ENCODE peak calls at places on chromosomes 7 and 10, in nine cellular contexts. Y, D, N, B, R, S, K, I and T are unnamed samples.
A peak's percentile ranks its signal among the peaks of the same experiment; 100 is the strongest.

GRCh38 chr10:121183241-121183640 is 332.1 kb downstream of the WDR11 start:
- DNase-seq in Y (no peak), D (no peak), N (no peak), B (no peak), R (no peak), S (no peak), K (no peak), I (no peak), T (no peak)

GRCh38 chr7:76352193-76352592 is 6.6 kb downstream of the YWHAG start:
- DNase-seq in Y (no peak), D (peak; percentile 56), N (no peak), B (no peak), R (no peak), S (no peak), K (no peak), I (no peak), T (no peak)

GRCh38 chr7:126700807-126701604 is 551.7 kb downstream of the GRM8 start:
- DNase-seq in Y (no peak), D (peak; percentile 78), N (no peak), B (no peak), R (no peak), S (no peak), K (peak; percentile 90), I (peak; percentile 41), T (no peak)

GRCh38 chr7:98860069-98860468 is 9.7 kb downstream of the TMEM130 start:
- DNase-seq in Y (no peak), D (no peak), N (no peak), B (no peak), R (no peak), S (no peak), K (no peak), I (no peak), T (no peak)

GRCh38 chr7:69651101-69651590 is 52.9 kb downstream of the AUTS2 start:
- DNase-seq in Y (no peak), D (no peak), N (no peak), B (no peak), R (no peak), S (no peak), K (no peak), I (no peak), T (no peak)

GRCh38 chr7:139682136-139683013 is 95.4 kb downstream of the HIPK2 start:
- DNase-seq in Y (no peak), D (peak; percentile 92), N (no peak), B (no peak), R (no peak), S (no peak), K (peak; percentile 61), I (peak; percentile 61), T (no peak)

GRCh38 chr7:16991551-16991950 is 109.8 kb upstream of the AGR3 start:
- DNase-seq in Y (no peak), D (no peak), N (no peak), B (no peak), R (no peak), S (no peak), K (no peak), I (peak; percentile 25), T (no peak)

GRCh38 chr7:158957507-158957900 is 101.1 kb downstream of the DYNC2I1 start:
- DNase-seq in Y (no peak), D (no peak), N (no peak), B (no peak), R (no peak), S (no peak), K (no peak), I (no peak), T (no peak)

GRCh38 chr7:34838329-34838728 is 180.3 kb downstream of the NPSR1 start:
- DNase-seq in Y (no peak), D (no peak), N (no peak), B (no peak), R (no peak), S (no peak), K (no peak), I (no peak), T (no peak)

GRCh38 chr10:63365976-63366765 is 99.6 kb downstream of the JMJD1C start:
- DNase-seq in Y (no peak), D (no peak), N (no peak), B (no peak), R (no peak), S (no peak), K (no peak), I (peak; percentile 52), T (no peak)

GRCh38 chr7:137546671-137547070 is 203.1 kb upstream of the PTN start:
- DNase-seq in Y (no peak), D (peak; percentile 74), N (no peak), B (no peak), R (no peak), S (no peak), K (no peak), I (no peak), T (no peak)

GRCh38 chr10:48605786-48606529 is 1.1 kb upstream of the ARHGAP22 start:
- DNase-seq in Y (no peak), D (peak; percentile 76), N (no peak), B (no peak), R (no peak), S (no peak), K (no peak), I (no peak), T (peak; percentile 34)

GRCh38 chr7:42650171-42650570 is 261.7 kb downstream of the C7orf25 start:
- DNase-seq in Y (no peak), D (no peak), N (no peak), B (no peak), R (no peak), S (no peak), K (no peak), I (no peak), T (no peak)

GRCh38 chr7:70480913-70481579 is 650.9 kb upstream of the GALNT17 start:
- DNase-seq in Y (peak; percentile 21), D (no peak), N (no peak), B (no peak), R (no peak), S (peak; percentile 79), K (no peak), I (no peak), T (peak; percentile 21)

GRCh38 chr7:41816111-41816510 is 113.2 kb upstream of the INHBA start:
- DNase-seq in Y (no peak), D (no peak), N (no peak), B (no peak), R (no peak), S (no peak), K (no peak), I (no peak), T (no peak)

GRCh38 chr7:47807756-47808155 is 140.5 kb downstream of the PKD1L1 start:
- DNase-seq in Y (no peak), D (no peak), N (no peak), B (no peak), R (no peak), S (no peak), K (no peak), I (no peak), T (peak; percentile 71)

GRCh38 chr10:86664370-86665217 is 3.7 kb upstream of the LDB3 start:
- DNase-seq in Y (no peak), D (no peak), N (no peak), B (peak; percentile 94), R (no peak), S (no peak), K (no peak), I (no peak), T (no peak)

GRCh38 chr10:90805211-90805610 is 52.6 kb downstream of the HTR7 start:
- DNase-seq in Y (no peak), D (no peak), N (no peak), B (no peak), R (no peak), S (no peak), K (no peak), I (no peak), T (no peak)

GRCh38 chr10:47104786-47105385 is 193.7 kb downstream of the PTPN20 start:
- DNase-seq in Y (no peak), D (peak; percentile 3), N (peak; percentile 38), B (no peak), R (no peak), S (no peak), K (no peak), I (no peak), T (peak; percentile 41)

GRCh38 chr7:117873056-117873932 is at the start of gene CTTNBP2:
- DNase-seq in Y (peak; percentile 28), D (peak; percentile 59), N (peak; percentile 25), B (peak; percentile 45), R (peak; percentile 58), S (peak; percentile 27), K (peak; percentile 6), I (no peak), T (peak; percentile 88)
- H3K4me3 ChIP-seq in Y (peak within 1 kb of the TSS; percentile 84), D (peak within 1 kb of the TSS; percentile 68), N (peak within 1 kb of the TSS; percentile 92), B (peak within 1 kb of the TSS; percentile 86), R (peak within 1 kb of the TSS; percentile 66), S (peak within 1 kb of the TSS; percentile 73), K (peak within 1 kb of the TSS; percentile 93), I (peak within 1 kb of the TSS; percentile 19), T (peak within 1 kb of the TSS; percentile 54)

GRCh38 chr10:71066600-71066999 is 145.8 kb upstream of the UNC5B start:
- DNase-seq in Y (no peak), D (no peak), N (no peak), B (no peak), R (no peak), S (no peak), K (no peak), I (no peak), T (no peak)

GRCh38 chr10:71063431-71063830 is 148.9 kb upstream of the UNC5B start:
- DNase-seq in Y (no peak), D (no peak), N (no peak), B (no peak), R (no peak), S (no peak), K (no peak), I (no peak), T (no peak)

GRCh38 chr10:71065659-71066058 is 146.7 kb upstream of the UNC5B start:
- DNase-seq in Y (no peak), D (no peak), N (no peak), B (no peak), R (no peak), S (no peak), K (no peak), I (no peak), T (no peak)

GRCh38 chr10:71062156-71062555 is 150.2 kb upstream of the UNC5B start:
- DNase-seq in Y (no peak), D (no peak), N (no peak), B (no peak), R (no peak), S (no peak), K (no peak), I (no peak), T (no peak)

GRCh38 chr10:71064413-71065118 is 147.8 kb upstream of the UNC5B start:
- DNase-seq in Y (no peak), D (no peak), N (no peak), B (peak; percentile 81), R (no peak), S (no peak), K (no peak), I (peak; percentile 5), T (no peak)
- TF ChIP-seq CTCF in Y (no peak), D (no peak), N (no peak), B (peak; percentile 23), R (no peak), S (no peak), K (peak; percentile 15), I (no peak), T (no peak)

GRCh38 chr7:6654842-6655610 is 17.9 kb downstream of the ZNF316 start:
- DNase-seq in Y (no peak), D (no peak), N (no peak), B (no peak), R (no peak), S (no peak), K (no peak), I (no peak), T (no peak)
- TF ChIP-seq POLR2A in Y (no peak), D (no peak), N (no peak), B (no peak), R (no peak), S (no peak), K (no peak), I (no peak), T (no peak)

GRCh38 chr7:157952841-157953645 is 616.2 kb downstream of the DNAJB6 start:
- DNase-seq in Y (no peak), D (no peak), N (no peak), B (no peak), R (no peak), S (no peak), K (no peak), I (no peak), T (peak; percentile 72)
- H3K4me3 ChIP-seq in Y (no peak overlapping the region), D (no peak overlapping the region), N (no peak overlapping the region), B (no peak overlapping the region), R (no peak overlapping the region), S (no peak overlapping the region), K (no peak overlapping the region), I (no peak overlapping the region), T (no peak overlapping the region)